ENCODE peak calls at places on chromosomes 2 and 18, in seven cellular contexts. P, I, L, X, U, A and K are unnamed samples.

GRCh38 chr2:17538022-17538843 is 2.3 kb upstream of the VSNL1 start:
- DNase-seq in P (no peak), I (no peak), L (no peak), X (peak), U (peak), A (peak), K (no peak)

GRCh38 chr2:121471571-121472464 is 58.9 kb upstream of the RNU4ATAC start:
- DNase-seq in P (peak), I (no peak), L (no peak), X (no peak), U (no peak), A (no peak), K (no peak)

GRCh38 chr2:186503827-186504606 is 18.0 kb downstream of the ZC3H15 start:
- DNase-seq in P (no peak), I (no peak), L (no peak), X (no peak), U (peak), A (no peak), K (no peak)

GRCh38 chr2:112026509-112026908 is 28.6 kb upstream of the TMEM87B start:
- DNase-seq in P (no peak), I (no peak), L (no peak), X (no peak), U (no peak), A (no peak), K (no peak)

GRCh38 chr2:226793615-226794014 is 6.0 kb downstream of the IRS1 start:
- DNase-seq in P (no peak), I (no peak), L (no peak), X (no peak), U (no peak), A (no peak), K (no peak)

GRCh38 chr2:113217455-113218282 is 43.9 kb downstream of the PSD4 start:
- DNase-seq in P (no peak), I (peak), L (peak), X (no peak), U (peak), A (peak), K (no peak)

GRCh38 chr2:3895021-3895420 is 191.6 kb downstream of the DCDC2C start:
- DNase-seq in P (no peak), I (no peak), L (no peak), X (no peak), U (no peak), A (no peak), K (no peak)

GRCh38 chr2:101030866-101031554 is 28.9 kb downstream of the RPL31 start:
- DNase-seq in P (no peak), I (peak), L (no peak), X (no peak), U (no peak), A (no peak), K (no peak)

GRCh38 chr2:8684885-8685696 is 3.2 kb downstream of the ID2 start:
- DNase-seq in P (no peak), I (peak), L (peak), X (peak), U (peak), A (peak), K (no peak)

GRCh38 chr2:221571391-221572179 is 519 bp downstream of the EPHA4 start:
- DNase-seq in P (no peak), I (no peak), L (peak), X (peak), U (peak), A (peak), K (no peak)

GRCh38 chr18:12839526-12840196 is 44.4 kb downstream of the PTPN2 start:
- DNase-seq in P (no peak), I (peak), L (no peak), X (no peak), U (no peak), A (no peak), K (no peak)

GRCh38 chr2:172442072-172442895 is 14.9 kb downstream of the ITGA6 start:
- DNase-seq in P (peak), I (no peak), L (no peak), X (no peak), U (peak), A (peak), K (peak)

GRCh38 chr2:28991021-28991420 is 9.9 kb downstream of the TOGARAM2 start:
- DNase-seq in P (no peak), I (no peak), L (no peak), X (no peak), U (no peak), A (peak), K (no peak)

GRCh38 chr2:118677546-118677945 is 169.9 kb downstream of the EN1 start:
- DNase-seq in P (no peak), I (no peak), L (no peak), X (no peak), U (no peak), A (no peak), K (no peak)

GRCh38 chr18:79924814-79925655 is 26.4 kb downstream of the SLC66A2 start:
- DNase-seq in P (no peak), I (no peak), L (no peak), X (no peak), U (no peak), A (peak), K (no peak)

GRCh38 chr2:12352891-12353290 is 363.8 kb upstream of the TRIB2 start:
- DNase-seq in P (no peak), I (no peak), L (no peak), X (no peak), U (no peak), A (no peak), K (no peak)

GRCh38 chr2:236855866-236856855 is 229.5 kb upstream of the COPS8 start:
- DNase-seq in P (no peak), I (no peak), L (no peak), X (no peak), U (peak), A (no peak), K (no peak)

GRCh38 chr2:239768031-239768800 is 256.9 kb downstream of the NDUFA10 start:
- DNase-seq in P (no peak), I (no peak), L (no peak), X (no peak), U (no peak), A (no peak), K (no peak)

GRCh38 chr2:12083081-12083569 is 336.7 kb downstream of the LPIN1 start:
- DNase-seq in P (no peak), I (no peak), L (no peak), X (no peak), U (no peak), A (no peak), K (no peak)

GRCh38 chr2:182503886-182504285 is 77.0 kb upstream of the PDE1A start:
- DNase-seq in P (no peak), I (no peak), L (no peak), X (no peak), U (no peak), A (no peak), K (no peak)

GRCh38 chr2:5589183-5589582 is 103.0 kb upstream of the SOX11 start:
- DNase-seq in P (no peak), I (no peak), L (no peak), X (no peak), U (no peak), A (no peak), K (no peak)

GRCh38 chr2:235460548-235461047 is 33.2 kb upstream of the AGAP1 start:
- DNase-seq in P (no peak), I (no peak), L (no peak), X (no peak), U (no peak), A (no peak), K (no peak)

GRCh38 chr18:22564036-22564435 is 146.3 kb upstream of the CTAGE1 start:
- DNase-seq in P (no peak), I (no peak), L (no peak), X (no peak), U (no peak), A (no peak), K (no peak)

GRCh38 chr2:215983581-215984351 is 29.6 kb downstream of the MREG start:
- DNase-seq in P (no peak), I (no peak), L (no peak), X (peak), U (no peak), A (no peak), K (peak)

GRCh38 chr2:174888136-174888535 is 117.0 kb downstream of the CHN1 start:
- DNase-seq in P (no peak), I (no peak), L (no peak), X (no peak), U (no peak), A (no peak), K (no peak)

GRCh38 chr2:160876765-160877164 is 283.5 kb upstream of the TANK start:
- DNase-seq in P (no peak), I (no peak), L (no peak), X (no peak), U (no peak), A (no peak), K (no peak)

GRCh38 chr2:55887906-55888625 is 35.5 kb downstream of the EFEMP1 start:
- DNase-seq in P (no peak), I (no peak), L (no peak), X (no peak), U (no peak), A (no peak), K (peak)

GRCh38 chr2:84160461-84160860 is 298.6 kb downstream of the SUCLG1 start:
- DNase-seq in P (no peak), I (no peak), L (no peak), X (no peak), U (no peak), A (no peak), K (no peak)

GRCh38 chr2:224039770-224040088 is 643 bp upstream of the SERPINE2 start:
- DNase-seq in P (no peak), I (no peak), L (no peak), X (no peak), U (no peak), A (no peak), K (no peak)

GRCh38 chr18:47457614-47458013 is 206.2 kb upstream of the SKOR2 start:
- DNase-seq in P (no peak), I (no peak), L (no peak), X (no peak), U (no peak), A (no peak), K (no peak)

GRCh38 chr2:41943176-41943575 is 104.6 kb upstream of the PKDCC start:
- DNase-seq in P (no peak), I (no peak), L (no peak), X (no peak), U (no peak), A (no peak), K (no peak)

DNA sequence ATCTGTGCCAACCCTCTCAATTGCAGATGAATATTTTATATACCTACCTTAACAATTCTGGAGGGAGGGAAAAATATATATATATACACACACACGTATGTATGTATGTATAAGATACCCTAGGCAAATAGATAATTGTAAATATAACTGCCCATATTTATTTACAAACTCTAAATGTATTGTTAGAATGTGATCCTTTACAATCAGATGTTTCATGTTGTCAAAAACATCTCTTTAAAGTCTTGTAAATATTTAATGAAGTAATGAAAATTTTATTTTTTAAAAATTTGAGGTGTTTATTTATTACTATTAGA is 11.6 kb downstream of the ANKRD12 start:
- DNase-seq in P (no peak), I (no peak), L (no peak), X (no peak), U (no peak), A (no peak), K (no peak)
- TF ChIP-seq CTCF in P (no peak), I (no peak), L (no peak), X (no peak), U (no peak), A (no peak), K (no peak)

DNA sequence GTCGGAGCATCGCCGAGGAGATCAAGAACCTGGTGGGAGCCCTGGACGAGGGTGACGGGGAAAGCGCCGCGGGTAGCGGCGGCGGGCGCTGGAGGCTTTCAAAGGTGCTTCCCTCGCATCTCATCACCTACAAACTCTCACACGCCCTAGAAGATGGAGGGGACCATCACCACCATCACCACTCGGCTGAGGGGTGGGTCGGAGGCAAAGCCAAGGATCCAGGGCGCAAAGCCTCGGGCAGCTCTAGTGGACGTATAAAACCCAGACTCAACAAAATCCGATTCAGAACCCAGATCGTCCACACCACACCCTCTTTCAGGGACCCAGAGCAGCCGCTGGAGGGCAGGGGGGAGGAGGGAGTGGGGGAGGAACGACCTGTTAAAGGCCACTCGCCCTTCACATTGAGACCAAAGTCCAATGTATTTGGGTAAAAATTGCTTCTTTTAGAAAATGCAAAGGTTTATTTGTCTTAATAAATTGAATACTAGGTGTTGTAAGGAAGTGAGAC is 1.5 kb downstream of the SOWAHC start:
- DNase-seq in P (no peak), I (no peak), L (no peak), X (peak), U (peak), A (peak), K (no peak)
- TF ChIP-seq CTCF in P (no peak), I (no peak), L (no peak), X (no peak), U (peak), A (no peak), K (peak)

GRCh38 chr2:149645391-149645790 is 57.8 kb upstream of the MMADHC start:
- DNase-seq in P (no peak), I (no peak), L (no peak), X (no peak), U (no peak), A (no peak), K (peak)
- TF ChIP-seq CTCF in P (peak), I (no peak), L (no peak), X (no peak), U (no peak), A (no peak), K (peak)

DNA sequence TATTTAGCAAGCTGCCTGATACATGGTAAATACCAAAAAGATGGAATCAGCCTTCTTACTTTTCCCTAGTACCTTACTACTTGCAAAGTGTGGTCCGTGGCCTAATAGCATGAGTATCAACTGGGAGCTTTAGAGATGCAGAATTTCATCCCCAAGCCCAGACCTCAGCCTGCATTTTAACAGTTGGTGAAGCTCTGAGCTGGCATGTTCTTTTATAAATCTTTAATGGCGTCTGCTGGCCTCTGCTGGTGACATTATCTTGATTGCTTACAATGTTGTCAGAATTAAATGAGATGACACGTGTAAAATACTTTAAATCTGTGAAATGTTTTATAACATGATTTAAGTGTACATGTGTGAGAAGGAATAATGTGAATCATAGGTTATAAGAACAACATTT is 115.1 kb upstream of the NOSTRIN start:
- DNase-seq in P (no peak), I (peak), L (no peak), X (no peak), U (peak), A (no peak), K (no peak)
- TF ChIP-seq CTCF in P (no peak), I (no peak), L (peak), X (no peak), U (peak), A (peak), K (no peak)

GRCh38 chr2:20916604-20917286 is 93.8 kb upstream of the LDAH start:
- DNase-seq in P (no peak), I (no peak), L (no peak), X (no peak), U (no peak), A (no peak), K (peak)
- TF ChIP-seq CTCF in P (no peak), I (no peak), L (peak), X (no peak), U (peak), A (peak), K (peak)

GRCh38 chr2:176117162-176117822 is 714 bp downstream of the HOXD10 start:
- DNase-seq in P (no peak), I (no peak), L (no peak), X (no peak), U (no peak), A (peak), K (no peak)

GRCh38 chr2:176117823-176118376 is 1.3 kb downstream of the HOXD10 start:
- DNase-seq in P (no peak), I (no peak), L (no peak), X (no peak), U (no peak), A (no peak), K (no peak)

GRCh38 chr2:176115883-176116813 is at the start of gene HOXD10:
- DNase-seq in P (no peak), I (no peak), L (no peak), X (peak), U (peak), A (peak), K (no peak)

GRCh38 chr2:176120369-176121307 is 1.9 kb upstream of the HOXD9 start:
- DNase-seq in P (no peak), I (no peak), L (no peak), X (no peak), U (no peak), A (peak), K (no peak)

DNA sequence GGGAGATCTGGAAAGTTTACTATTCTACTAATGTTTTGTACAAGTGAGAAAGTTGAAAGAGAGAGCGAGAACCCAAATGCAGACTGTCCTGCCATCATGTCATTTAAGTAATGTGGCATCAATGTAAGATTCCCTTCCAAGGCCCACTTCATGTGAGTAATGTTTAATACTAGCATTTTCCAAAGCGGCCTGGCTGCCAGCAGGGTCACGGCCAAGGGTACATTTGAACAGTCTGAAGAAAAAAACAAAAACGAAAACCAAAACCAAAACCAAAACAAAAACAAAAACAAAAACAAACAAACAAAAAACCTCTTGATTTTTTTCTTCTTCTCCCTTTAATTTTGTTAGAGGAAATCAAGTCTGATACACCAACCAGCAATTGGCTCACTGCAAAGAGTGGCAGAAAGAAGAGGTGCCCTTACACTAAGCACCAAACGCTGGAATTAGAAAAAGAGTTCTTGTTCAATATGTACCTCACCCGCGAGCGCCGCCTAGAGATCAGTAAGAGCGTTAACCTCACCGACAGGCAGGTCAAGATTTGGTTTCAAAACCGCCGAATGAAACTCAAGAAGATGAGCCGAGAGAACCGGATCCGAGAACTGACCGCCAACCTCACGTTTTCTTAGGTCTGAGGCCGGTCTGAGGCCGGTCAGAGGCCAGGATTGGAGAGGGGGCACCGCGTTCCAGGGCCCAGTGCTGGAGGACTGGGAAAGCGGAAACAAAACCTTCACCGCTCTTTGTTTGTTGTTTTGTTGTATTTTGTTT is 2.2 kb downstream of the HOXD10 start:
- DNase-seq in P (no peak), I (no peak), L (no peak), X (no peak), U (peak), A (peak), K (no peak)
- TF ChIP-seq CTCF in P (peak), I (no peak), L (peak), X (peak), U (peak), A (peak), K (peak)

GRCh38 chr18:54247488-54248175 is 21.7 kb upstream of the POLI start:
- DNase-seq in P (no peak), I (no peak), L (no peak), X (no peak), U (peak), A (no peak), K (no peak)
- TF ChIP-seq CTCF in P (no peak), I (no peak), L (no peak), X (no peak), U (no peak), A (no peak), K (no peak)

DNA sequence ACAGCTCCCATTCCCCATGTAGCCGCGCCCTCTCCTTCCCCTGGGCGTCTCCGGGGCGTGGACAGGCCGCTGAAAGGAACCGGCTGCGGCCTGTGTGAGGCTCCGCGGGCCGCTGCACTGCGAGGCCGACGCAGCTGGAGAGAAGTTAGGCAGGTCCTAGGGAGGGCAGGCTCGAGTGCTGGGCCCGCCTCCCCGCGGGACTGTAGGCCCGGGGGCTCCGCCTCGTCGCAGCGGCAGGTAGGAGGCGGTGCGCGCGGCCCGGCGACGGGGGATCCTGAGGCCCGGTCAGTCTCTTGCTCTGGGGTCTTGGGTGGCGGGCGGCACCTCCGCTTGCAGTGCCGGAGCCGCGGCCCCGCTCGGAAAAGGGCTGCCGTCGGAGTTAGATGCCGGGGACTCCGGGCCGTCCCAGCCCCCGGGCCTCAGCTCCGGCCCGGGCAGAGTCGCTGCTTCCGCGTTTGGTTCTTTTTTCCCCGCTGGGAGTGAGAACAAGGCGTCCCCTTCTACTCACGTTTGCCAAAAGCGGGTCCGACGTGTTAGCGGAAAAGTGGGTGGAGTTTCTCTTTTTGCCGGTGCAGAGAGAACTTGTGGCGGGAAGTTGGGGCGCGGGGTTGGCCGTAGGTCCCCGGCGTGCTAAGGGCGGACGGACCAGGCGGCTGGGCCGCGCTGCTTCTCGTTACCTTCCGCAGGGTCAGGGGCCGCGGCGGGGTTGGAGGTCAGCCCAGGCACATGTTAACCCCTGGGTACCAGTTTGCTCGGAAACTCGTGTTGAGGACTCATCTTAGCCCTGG is at the start of gene VRK2:
- DNase-seq in P (no peak), I (peak), L (peak), X (peak), U (peak), A (peak), K (peak)
- TF ChIP-seq CTCF in P (no peak), I (no peak), L (peak), X (no peak), U (peak), A (peak), K (no peak)